ENCODE peak calls at places on chromosomes 12 and 14, in seven cellular contexts. One of them, this sample, is unnamed.

GRCh38 chr12:131753757-131754156 is 42.9 kb downstream of the SFSWAP start:
- DNase-seq in CD4-positive, alpha-beta T cell: no peak
- DNase-seq in foreskin fibroblast: no peak
- DNase-seq in MCF 10A: no peak
- DNase-seq in nephron progenitor cell: no peak
- DNase-seq in GM20000: no peak
- DNase-seq in thoracic aorta: no peak
- DNase-seq in this sample: no peak

GRCh38 chr14:75720828-75721227 is 59.8 kb downstream of the TTLL5 start:
- DNase-seq in CD4-positive, alpha-beta T cell: no peak
- DNase-seq in foreskin fibroblast: no peak
- DNase-seq in MCF 10A: peak
- DNase-seq in nephron progenitor cell: no peak
- DNase-seq in GM20000: no peak
- DNase-seq in thoracic aorta: peak
- DNase-seq in this sample: no peak

GRCh38 chr12:643478-644292 is 19.6 kb downstream of the NINJ2 start:
- DNase-seq in CD4-positive, alpha-beta T cell: no peak
- DNase-seq in foreskin fibroblast: no peak
- DNase-seq in MCF 10A: no peak
- DNase-seq in nephron progenitor cell: no peak
- DNase-seq in GM20000: peak
- DNase-seq in thoracic aorta: no peak
- DNase-seq in this sample: no peak

GRCh38 chr14:68816183-68816942 is 23.5 kb upstream of the ZFP36L1 start:
- DNase-seq in CD4-positive, alpha-beta T cell: peak
- DNase-seq in foreskin fibroblast: peak
- DNase-seq in MCF 10A: peak
- DNase-seq in nephron progenitor cell: peak
- DNase-seq in GM20000: peak
- DNase-seq in thoracic aorta: no peak
- DNase-seq in this sample: peak

GRCh38 chr12:79935624-79936040 is 735 bp upstream of the PPP1R12A start:
- DNase-seq in CD4-positive, alpha-beta T cell: no peak
- DNase-seq in foreskin fibroblast: peak
- DNase-seq in MCF 10A: no peak
- DNase-seq in nephron progenitor cell: no peak
- DNase-seq in GM20000: peak
- DNase-seq in thoracic aorta: no peak
- DNase-seq in this sample: no peak

GRCh38 chr12:119682635-119683340 is 14.9 kb downstream of the PRKAB1 start:
- DNase-seq in CD4-positive, alpha-beta T cell: no peak
- DNase-seq in foreskin fibroblast: no peak
- DNase-seq in MCF 10A: no peak
- DNase-seq in nephron progenitor cell: no peak
- DNase-seq in GM20000: no peak
- DNase-seq in thoracic aorta: no peak
- DNase-seq in this sample: no peak

GRCh38 chr14:49768301-49769121 is 558 bp downstream of the KLHDC2 start:
- DNase-seq in CD4-positive, alpha-beta T cell: peak
- DNase-seq in foreskin fibroblast: peak
- DNase-seq in MCF 10A: peak
- DNase-seq in nephron progenitor cell: peak
- DNase-seq in GM20000: peak
- DNase-seq in thoracic aorta: peak
- DNase-seq in this sample: peak

GRCh38 chr12:43370299-43370698 is 181.7 kb downstream of the ADAMTS20 start:
- DNase-seq in CD4-positive, alpha-beta T cell: no peak
- DNase-seq in foreskin fibroblast: peak
- DNase-seq in MCF 10A: peak
- DNase-seq in nephron progenitor cell: no peak
- DNase-seq in GM20000: no peak
- DNase-seq in thoracic aorta: no peak
- DNase-seq in this sample: no peak

GRCh38 chr12:118359541-118359915 is 13.2 kb downstream of the TAOK3 start:
- DNase-seq in CD4-positive, alpha-beta T cell: no peak
- DNase-seq in foreskin fibroblast: no peak
- DNase-seq in MCF 10A: peak
- DNase-seq in nephron progenitor cell: no peak
- DNase-seq in GM20000: no peak
- DNase-seq in thoracic aorta: no peak
- DNase-seq in this sample: peak

GRCh38 chr12:75784591-75784990 is 247.0 kb downstream of the PHLDA1 start:
- DNase-seq in CD4-positive, alpha-beta T cell: peak
- DNase-seq in foreskin fibroblast: peak
- DNase-seq in MCF 10A: peak
- DNase-seq in nephron progenitor cell: no peak
- DNase-seq in GM20000: no peak
- DNase-seq in thoracic aorta: no peak
- DNase-seq in this sample: no peak

GRCh38 chr14:32629146-32629545 is 300.0 kb downstream of the AKAP6 start:
- DNase-seq in CD4-positive, alpha-beta T cell: no peak
- DNase-seq in foreskin fibroblast: no peak
- DNase-seq in MCF 10A: no peak
- DNase-seq in nephron progenitor cell: no peak
- DNase-seq in GM20000: no peak
- DNase-seq in thoracic aorta: no peak
- DNase-seq in this sample: no peak

GRCh38 chr12:62977879-62978278 is 42.9 kb upstream of the PPM1H start:
- DNase-seq in CD4-positive, alpha-beta T cell: no peak
- DNase-seq in foreskin fibroblast: no peak
- DNase-seq in MCF 10A: no peak
- DNase-seq in nephron progenitor cell: no peak
- DNase-seq in GM20000: no peak
- DNase-seq in thoracic aorta: no peak
- DNase-seq in this sample: no peak

GRCh38 chr14:95174184-95174804 is 17.0 kb upstream of the DICER1 start:
- DNase-seq in CD4-positive, alpha-beta T cell: no peak
- DNase-seq in foreskin fibroblast: no peak
- DNase-seq in MCF 10A: no peak
- DNase-seq in nephron progenitor cell: no peak
- DNase-seq in GM20000: no peak
- DNase-seq in thoracic aorta: no peak
- DNase-seq in this sample: no peak
- TF ChIP-seq CTCF in CD4-positive, alpha-beta T cell: no peak
- TF ChIP-seq CTCF in foreskin fibroblast: no peak
- TF ChIP-seq CTCF in MCF 10A: peak
- TF ChIP-seq CTCF in nephron progenitor cell: no peak
- TF ChIP-seq CTCF in GM20000: no peak
- TF ChIP-seq CTCF in thoracic aorta: no peak
- TF ChIP-seq CTCF in this sample: no peak

GRCh38 chr12:46744256-46744655 is 81.5 kb downstream of the SLC38A4 start:
- DNase-seq in CD4-positive, alpha-beta T cell: no peak
- DNase-seq in foreskin fibroblast: peak
- DNase-seq in MCF 10A: no peak
- DNase-seq in nephron progenitor cell: no peak
- DNase-seq in GM20000: no peak
- DNase-seq in thoracic aorta: no peak
- DNase-seq in this sample: no peak
- TF ChIP-seq CTCF in CD4-positive, alpha-beta T cell: no peak
- TF ChIP-seq CTCF in foreskin fibroblast: no peak
- TF ChIP-seq CTCF in MCF 10A: no peak
- TF ChIP-seq CTCF in nephron progenitor cell: no peak
- TF ChIP-seq CTCF in GM20000: no peak
- TF ChIP-seq CTCF in thoracic aorta: no peak
- TF ChIP-seq CTCF in this sample: no peak

GRCh38 chr14:73238262-73238852 is 1.1 kb downstream of the PAPLN start:
- DNase-seq in CD4-positive, alpha-beta T cell: no peak
- DNase-seq in foreskin fibroblast: peak
- DNase-seq in MCF 10A: peak
- DNase-seq in nephron progenitor cell: no peak
- DNase-seq in GM20000: peak
- DNase-seq in thoracic aorta: no peak
- DNase-seq in this sample: no peak

GRCh38 chr14:73238941-73239340 is 1.6 kb downstream of the PAPLN start:
- DNase-seq in CD4-positive, alpha-beta T cell: no peak
- DNase-seq in foreskin fibroblast: no peak
- DNase-seq in MCF 10A: no peak
- DNase-seq in nephron progenitor cell: no peak
- DNase-seq in GM20000: peak
- DNase-seq in thoracic aorta: no peak
- DNase-seq in this sample: no peak

GRCh38 chr14:73240816-73241480 is 3.6 kb downstream of the PAPLN start:
- DNase-seq in CD4-positive, alpha-beta T cell: no peak
- DNase-seq in foreskin fibroblast: no peak
- DNase-seq in MCF 10A: no peak
- DNase-seq in nephron progenitor cell: no peak
- DNase-seq in GM20000: peak
- DNase-seq in thoracic aorta: no peak
- DNase-seq in this sample: peak

GRCh38 chr14:73237786-73238261 is 518 bp downstream of the PAPLN start:
- DNase-seq in CD4-positive, alpha-beta T cell: no peak
- DNase-seq in foreskin fibroblast: no peak
- DNase-seq in MCF 10A: no peak
- DNase-seq in nephron progenitor cell: peak
- DNase-seq in GM20000: peak
- DNase-seq in thoracic aorta: no peak
- DNase-seq in this sample: peak

DNA sequence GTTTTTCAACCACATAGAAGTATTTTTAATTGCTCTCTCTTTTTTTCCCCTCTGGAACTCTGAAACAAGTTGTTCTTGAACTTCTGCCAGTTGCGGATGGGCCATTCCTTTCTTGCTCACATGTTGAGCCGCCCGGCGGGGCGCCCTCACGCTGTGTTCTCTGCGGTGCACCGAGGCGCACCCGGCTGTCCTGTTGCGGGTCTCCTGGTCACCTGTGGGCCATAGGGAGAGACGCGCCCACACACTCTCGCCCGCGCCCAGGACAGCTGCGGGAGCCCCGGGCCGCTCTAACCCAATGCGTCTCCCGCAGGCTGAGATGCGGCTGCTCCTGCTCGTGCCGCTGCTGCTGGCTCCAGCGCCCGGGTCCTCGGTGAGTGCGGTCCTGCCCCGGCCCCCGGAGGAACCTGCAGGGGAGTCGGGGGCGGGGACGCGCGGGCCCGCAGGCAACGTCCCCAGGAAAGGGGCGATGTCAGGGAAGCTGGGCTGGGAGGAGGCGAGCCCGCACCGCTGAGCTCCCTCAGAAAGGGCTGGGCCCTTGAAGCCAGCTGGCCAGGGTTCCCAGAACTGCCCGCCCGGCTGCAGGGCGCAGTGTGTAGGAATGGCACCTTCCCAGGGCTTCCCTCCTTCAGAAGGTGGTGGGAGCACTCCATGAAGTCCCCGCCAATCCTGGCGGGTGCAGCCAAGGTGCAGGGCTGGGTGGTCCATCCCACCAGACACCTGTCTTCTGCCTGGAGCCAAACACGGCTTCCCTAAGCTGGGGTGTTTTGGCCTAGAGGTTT is 2.3 kb downstream of the PAPLN start:
- DNase-seq in CD4-positive, alpha-beta T cell: no peak
- DNase-seq in foreskin fibroblast: peak
- DNase-seq in MCF 10A: peak
- DNase-seq in nephron progenitor cell: peak
- DNase-seq in GM20000: peak
- DNase-seq in thoracic aorta: no peak
- DNase-seq in this sample: peak
- TF ChIP-seq CTCF in CD4-positive, alpha-beta T cell: no peak
- TF ChIP-seq CTCF in foreskin fibroblast: no peak
- TF ChIP-seq CTCF in MCF 10A: no peak
- TF ChIP-seq CTCF in nephron progenitor cell: no peak
- TF ChIP-seq CTCF in GM20000: no peak
- TF ChIP-seq CTCF in thoracic aorta: no peak
- TF ChIP-seq CTCF in this sample: no peak

GRCh38 chr12:6919588-6919987 is 5.2 kb downstream of the ENO2 start:
- DNase-seq in CD4-positive, alpha-beta T cell: no peak
- DNase-seq in foreskin fibroblast: no peak
- DNase-seq in MCF 10A: no peak
- DNase-seq in nephron progenitor cell: no peak
- DNase-seq in GM20000: peak
- DNase-seq in thoracic aorta: no peak
- DNase-seq in this sample: no peak
- TF ChIP-seq CTCF in CD4-positive, alpha-beta T cell: no peak
- TF ChIP-seq CTCF in foreskin fibroblast: no peak
- TF ChIP-seq CTCF in MCF 10A: no peak
- TF ChIP-seq CTCF in nephron progenitor cell: no peak
- TF ChIP-seq CTCF in GM20000: no peak
- TF ChIP-seq CTCF in thoracic aorta: no peak
- TF ChIP-seq CTCF in this sample: no peak

GRCh38 chr14:90451953-90452352 is 55.1 kb downstream of the CALM1 start:
- DNase-seq in CD4-positive, alpha-beta T cell: no peak
- DNase-seq in foreskin fibroblast: no peak
- DNase-seq in MCF 10A: no peak
- DNase-seq in nephron progenitor cell: no peak
- DNase-seq in GM20000: no peak
- DNase-seq in thoracic aorta: no peak
- DNase-seq in this sample: no peak

GRCh38 chr14:90451443-90451842 is 54.6 kb downstream of the CALM1 start:
- DNase-seq in CD4-positive, alpha-beta T cell: no peak
- DNase-seq in foreskin fibroblast: no peak
- DNase-seq in MCF 10A: no peak
- DNase-seq in nephron progenitor cell: no peak
- DNase-seq in GM20000: no peak
- DNase-seq in thoracic aorta: no peak
- DNase-seq in this sample: no peak

GRCh38 chr14:90450667-90451066 is 53.8 kb downstream of the CALM1 start:
- DNase-seq in CD4-positive, alpha-beta T cell: no peak
- DNase-seq in foreskin fibroblast: no peak
- DNase-seq in MCF 10A: no peak
- DNase-seq in nephron progenitor cell: no peak
- DNase-seq in GM20000: no peak
- DNase-seq in thoracic aorta: no peak
- DNase-seq in this sample: no peak

GRCh38 chr14:90452366-90452765 is 55.5 kb downstream of the CALM1 start:
- DNase-seq in CD4-positive, alpha-beta T cell: no peak
- DNase-seq in foreskin fibroblast: no peak
- DNase-seq in MCF 10A: no peak
- DNase-seq in nephron progenitor cell: no peak
- DNase-seq in GM20000: no peak
- DNase-seq in thoracic aorta: no peak
- DNase-seq in this sample: no peak

DNA sequence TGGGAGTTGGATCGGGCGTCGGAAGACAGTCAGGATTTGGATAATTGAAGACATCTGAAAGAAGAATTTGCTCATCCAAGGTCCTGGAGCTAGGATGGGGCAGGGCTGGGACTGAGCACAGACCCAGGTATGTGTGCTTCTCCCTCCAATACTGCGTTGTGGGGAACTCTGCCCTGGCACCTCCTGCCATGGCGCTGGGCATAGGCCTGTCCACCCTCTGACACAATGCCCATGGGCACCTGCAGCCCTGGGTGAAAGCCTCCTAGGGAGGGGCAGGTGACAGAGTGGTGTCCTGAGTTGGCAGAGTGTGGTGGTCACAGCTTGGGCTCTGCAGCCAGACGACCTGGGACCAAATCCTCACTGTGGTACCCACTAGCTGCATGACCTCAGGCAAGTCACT is 53.3 kb downstream of the CALM1 start:
- DNase-seq in CD4-positive, alpha-beta T cell: no peak
- DNase-seq in foreskin fibroblast: no peak
- DNase-seq in MCF 10A: no peak
- DNase-seq in nephron progenitor cell: no peak
- DNase-seq in GM20000: no peak
- DNase-seq in thoracic aorta: no peak
- DNase-seq in this sample: no peak
- TF ChIP-seq CTCF in CD4-positive, alpha-beta T cell: no peak
- TF ChIP-seq CTCF in foreskin fibroblast: no peak
- TF ChIP-seq CTCF in MCF 10A: no peak
- TF ChIP-seq CTCF in nephron progenitor cell: no peak
- TF ChIP-seq CTCF in GM20000: no peak
- TF ChIP-seq CTCF in thoracic aorta: no peak
- TF ChIP-seq CTCF in this sample: no peak

This sample was measured in GM13976.